ENCODE peak calls at places on chromosomes 13 and 19, in seven cellular contexts. H is EL; L is SHP77 treated with DMSO at 0.1 percent for 48 hours; W is neural progenitor cell; O is brain microvascular endothelial cell; Z is astrocyte; Y is effector CD4-positive, alpha-beta T cell. K is an unnamed sample.

GRCh38 chr13:29847501-29847983 is 2.9 kb downstream of the UBL3 start:
- DNase-seq in H (peak; percentile 76), L (peak; percentile 55), W (peak; percentile 14), O (peak; percentile 24), Z (peak; percentile 45), Y (no peak), K (no peak)

GRCh38 chr19:23778566-23778965 is 19.9 kb upstream of the ZNF681 start:
- DNase-seq in H (no peak), L (no peak), W (no peak), O (no peak), Z (no peak), Y (no peak), K (no peak)

GRCh38 chr13:101309014-101309619 is 107.2 kb downstream of the NALCN start:
- DNase-seq in H (peak; percentile 76), L (no peak), W (no peak), O (peak; percentile 77), Z (peak; percentile 98), Y (no peak), K (no peak)

GRCh38 chr13:112131740-112132113 is 64.8 kb downstream of the SOX1 start:
- DNase-seq in H (no peak), L (no peak), W (no peak), O (no peak), Z (no peak), Y (no peak), K (no peak)

GRCh38 chr13:110524484-110525254 is 36.9 kb downstream of the RAB20 start:
- DNase-seq in H (no peak), L (peak; percentile 55), W (no peak), O (no peak), Z (no peak), Y (no peak), K (no peak)

GRCh38 chr19:50384685-50385535 is 763 bp downstream of the POLD1 start:
- DNase-seq in H (peak; percentile 50), L (no peak), W (peak; percentile 46), O (peak; percentile 37), Z (peak; percentile 38), Y (no peak), K (no peak)

GRCh38 chr19:51002542-51003311 is 1.3 kb upstream of the KLK8 start:
- DNase-seq in H (peak; percentile 21), L (no peak), W (peak; percentile 74), O (no peak), Z (no peak), Y (no peak), K (no peak)

GRCh38 chr13:99374169-99374991 is 67.2 kb upstream of the GPR183 start:
- DNase-seq in H (no peak), L (no peak), W (no peak), O (no peak), Z (no peak), Y (no peak), K (no peak)

GRCh38 chr13:28719227-28719562 is 425 bp upstream of the SLC46A3 start:
- DNase-seq in H (no peak), L (no peak), W (no peak), O (no peak), Z (no peak), Y (no peak), K (no peak)

GRCh38 chr13:72181661-72182060 is 314.7 kb upstream of the DACH1 start:
- DNase-seq in H (no peak), L (no peak), W (no peak), O (no peak), Z (peak; percentile 89), Y (no peak), K (no peak)

GRCh38 chr19:729564-730381 is 21.0 kb downstream of the PALM start:
- DNase-seq in H (no peak), L (no peak), W (no peak), O (no peak), Z (no peak), Y (no peak), K (no peak)

GRCh38 chr19:3642987-3643386 is 16.4 kb upstream of the CACTIN start:
- DNase-seq in H (no peak), L (no peak), W (peak; percentile 38), O (no peak), Z (no peak), Y (no peak), K (no peak)

GRCh38 chr13:94210826-94211225 is 268.7 kb downstream of the DCT start:
- DNase-seq in H (no peak), L (no peak), W (no peak), O (no peak), Z (no peak), Y (no peak), K (no peak)

GRCh38 chr13:109869312-109870237 is 83.2 kb upstream of the IRS2 start:
- DNase-seq in H (peak; percentile 61), L (peak; percentile 98), W (no peak), O (peak; percentile 27), Z (peak; percentile 55), Y (no peak), K (no peak)

GRCh38 chr19:4570916-4571304 is 11.4 kb upstream of the SEMA6B start:
- DNase-seq in H (no peak), L (no peak), W (no peak), O (no peak), Z (no peak), Y (no peak), K (no peak)

GRCh38 chr13:39144941-39145533 is 106.8 kb downstream of the NHLRC3 start:
- DNase-seq in H (peak; percentile 57), L (no peak), W (peak; percentile 82), O (peak; percentile 53), Z (peak; percentile 37), Y (peak; percentile 2), K (no peak)

GRCh38 chr13:110582421-110582954 is 21.0 kb upstream of the RAB20 start:
- DNase-seq in H (no peak), L (no peak), W (no peak), O (no peak), Z (no peak), Y (no peak), K (no peak)

GRCh38 chr19:1884719-1885334 is 469 bp downstream of the ABHD17A start:
- DNase-seq in H (no peak), L (no peak), W (peak; percentile 39), O (no peak), Z (no peak), Y (no peak), K (no peak)

GRCh38 chr13:45411631-45412030 is 6.5 kb downstream of the SLC25A30 start:
- DNase-seq in H (no peak), L (no peak), W (no peak), O (no peak), Z (no peak), Y (no peak), K (no peak)

GRCh38 chr19:45515081-45515624 is 7.9 kb downstream of the VASP start:
- DNase-seq in H (no peak), L (no peak), W (no peak), O (no peak), Z (no peak), Y (no peak), K (no peak)

GRCh38 chr19:33796164-33797100 is at the start of gene KCTD15:
- DNase-seq in H (peak; percentile 46), L (no peak), W (peak; percentile 92), O (no peak), Z (peak; percentile 41), Y (no peak), K (no peak)

GRCh38 chr13:37175996-37176395 is 70.5 kb upstream of the CSNK1A1L start:
- DNase-seq in H (peak; percentile 47), L (no peak), W (no peak), O (peak; percentile 46), Z (peak; percentile 86), Y (no peak), K (no peak)

GRCh38 chr13:47959468-47960088 is 41.5 kb downstream of the SUCLA2 start:
- DNase-seq in H (no peak), L (no peak), W (no peak), O (no peak), Z (no peak), Y (no peak), K (no peak)

GRCh38 chr19:46953955-46954501 is 65.6 kb upstream of the NPAS1 start:
- DNase-seq in H (no peak), L (no peak), W (no peak), O (no peak), Z (no peak), Y (no peak), K (no peak)

GRCh38 chr13:93254775-93255174 is 28.2 kb downstream of the GPC6 start:
- DNase-seq in H (no peak), L (no peak), W (no peak), O (no peak), Z (peak; percentile 57), Y (no peak), K (no peak)

GRCh38 chr19:2276429-2276989 is 5.5 kb downstream of the PEAK3 start:
- DNase-seq in H (no peak), L (no peak), W (no peak), O (no peak), Z (no peak), Y (no peak), K (no peak)

GRCh38 chr19:15831626-15832025 is 16.2 kb upstream of the OR10H1 start:
- DNase-seq in H (no peak), L (no peak), W (no peak), O (no peak), Z (no peak), Y (no peak), K (no peak)

GRCh38 chr19:20664917-20665781 is 3.8 kb upstream of the ZNF626 start:
- DNase-seq in H (no peak), L (no peak), W (peak; percentile 89), O (no peak), Z (peak; percentile 9), Y (no peak), K (no peak)

GRCh38 chr19:16876904-16877361 is 11.9 kb upstream of the F2RL3 start:
- DNase-seq in H (peak; percentile 18), L (no peak), W (no peak), O (peak; percentile 46), Z (peak; percentile 84), Y (no peak), K (no peak)

GRCh38 chr13:71316964-71317363 is 550.0 kb downstream of the DACH1 start:
- DNase-seq in H (no peak), L (peak; percentile 72), W (no peak), O (no peak), Z (no peak), Y (no peak), K (no peak)

GRCh38 chr19:41801682-41802317 is 5.4 kb downstream of the CEACAM3 start:
- DNase-seq in H (no peak), L (no peak), W (no peak), O (no peak), Z (no peak), Y (no peak), K (no peak)

GRCh38 chr19:51137812-51138425 is 4.2 kb upstream of the SIGLEC7 start:
- DNase-seq in H (no peak), L (no peak), W (no peak), O (no peak), Z (no peak), Y (no peak), K (no peak)

GRCh38 chr13:40190656-40191100 is 475.8 kb downstream of the FOXO1 start:
- DNase-seq in H (peak; percentile 63), L (no peak), W (peak; percentile 75), O (peak; percentile 84), Z (peak; percentile 86), Y (peak; percentile 67), K (peak; percentile 23)

GRCh38 chr13:113952983-113953520 is 20.8 kb downstream of the C13orf46 start:
- DNase-seq in H (no peak), L (no peak), W (no peak), O (no peak), Z (no peak), Y (no peak), K (no peak)

GRCh38 chr19:3224346-3225325 is at the start of gene CELF5:
- DNase-seq in H (peak; percentile 38), L (no peak), W (peak; percentile 91), O (no peak), Z (no peak), Y (peak; percentile 48), K (peak; percentile 56)

GRCh38 chr13:71464673-71465072 is 402.3 kb downstream of the DACH1 start:
- DNase-seq in H (no peak), L (no peak), W (no peak), O (no peak), Z (peak; percentile 1), Y (no peak), K (no peak)

GRCh38 chr19:42292042-42292960 is 9.6 kb upstream of the PRR19 start:
- DNase-seq in H (no peak), L (no peak), W (no peak), O (no peak), Z (no peak), Y (no peak), K (no peak)

GRCh38 chr13:59914556-59914955 is 249.2 kb downstream of the DIAPH3 start:
- DNase-seq in H (peak; percentile 35), L (no peak), W (no peak), O (peak; percentile 76), Z (peak; percentile 73), Y (no peak), K (no peak)